ENCODE peak calls at places on chromosome 16, in five cellular contexts. A is A549, F is stomach, B is fibroblast of lung, U is transverse colon. T is an unnamed sample. For H3K9me3, the result is how much of the 10 kb centered on the place peaks cover.

GRCh38 chr16:1642148-1642547 is 30.0 kb downstream of the CRAMP1 start:
- DNase-seq in A (no peak), U (no peak), F (no peak), B (no peak), T (no peak)

GRCh38 chr16:30557950-30558788 is at the start of gene ZNF764:
- DNase-seq in A (peak), U (peak), F (peak), B (peak), T (peak)

GRCh38 chr16:53041196-53041977 is 11.3 kb downstream of the CHD9NB start:
- DNase-seq in F (peak), A (no peak), B (no peak), U (peak), T (peak)

GRCh38 chr16:11650641-11651591 is 17.3 kb upstream of the SNN start:
- DNase-seq in U (no peak), F (no peak), A (no peak), B (no peak), T (no peak)

GRCh38 chr16:3661922-3662321 is 7.4 kb downstream of the DNASE1 start:
- DNase-seq in A (no peak), B (no peak), U (no peak), F (no peak), T (no peak)

GRCh38 chr16:12120982-12121652 is 144.6 kb downstream of the SNX29 start:
- DNase-seq in U (no peak), B (no peak), F (no peak), A (no peak), T (no peak)

GRCh38 chr16:15464401-15465186 is 30.2 kb downstream of the BMERB1 start:
- DNase-seq in F (no peak), A (no peak), B (peak), U (no peak), T (no peak)

GRCh38 chr16:12061336-12062055 is 85.0 kb downstream of the SNX29 start:
- DNase-seq in B (peak), F (no peak), A (no peak), U (no peak), T (no peak)

GRCh38 chr16:25073849-25074248 is 37.7 kb upstream of the LCMT1 start:
- DNase-seq in B (no peak), A (no peak), F (no peak), U (no peak), T (no peak)

GRCh38 chr16:11076259-11077018 is 132.1 kb downstream of the CLEC16A start:
- DNase-seq in B (no peak), U (no peak), F (no peak), A (no peak), T (no peak)

GRCh38 chr16:28053461-28053860 is 10.1 kb downstream of the GSG1L start:
- DNase-seq in A (no peak), U (no peak), B (no peak), F (no peak), T (no peak)

GRCh38 chr16:72126429-72126765 is 32.8 kb downstream of the DHX38 start:
- DNase-seq in F (no peak), U (no peak), A (no peak), B (no peak), T (no peak)

GRCh38 chr16:66720766-66721165 is 24.2 kb upstream of the CMTM4 start:
- DNase-seq in F (no peak), A (no peak), B (peak), U (no peak), T (no peak)

GRCh38 chr16:19116711-19117449 is 3.1 kb downstream of the ITPRIPL2 start:
- DNase-seq in U (no peak), B (peak), F (no peak), A (no peak), T (no peak)

GRCh38 chr16:47676628-47677177 is 215.6 kb downstream of the PHKB start:
- DNase-seq in A (no peak), B (no peak), U (no peak), F (no peak), T (no peak)

DNA sequence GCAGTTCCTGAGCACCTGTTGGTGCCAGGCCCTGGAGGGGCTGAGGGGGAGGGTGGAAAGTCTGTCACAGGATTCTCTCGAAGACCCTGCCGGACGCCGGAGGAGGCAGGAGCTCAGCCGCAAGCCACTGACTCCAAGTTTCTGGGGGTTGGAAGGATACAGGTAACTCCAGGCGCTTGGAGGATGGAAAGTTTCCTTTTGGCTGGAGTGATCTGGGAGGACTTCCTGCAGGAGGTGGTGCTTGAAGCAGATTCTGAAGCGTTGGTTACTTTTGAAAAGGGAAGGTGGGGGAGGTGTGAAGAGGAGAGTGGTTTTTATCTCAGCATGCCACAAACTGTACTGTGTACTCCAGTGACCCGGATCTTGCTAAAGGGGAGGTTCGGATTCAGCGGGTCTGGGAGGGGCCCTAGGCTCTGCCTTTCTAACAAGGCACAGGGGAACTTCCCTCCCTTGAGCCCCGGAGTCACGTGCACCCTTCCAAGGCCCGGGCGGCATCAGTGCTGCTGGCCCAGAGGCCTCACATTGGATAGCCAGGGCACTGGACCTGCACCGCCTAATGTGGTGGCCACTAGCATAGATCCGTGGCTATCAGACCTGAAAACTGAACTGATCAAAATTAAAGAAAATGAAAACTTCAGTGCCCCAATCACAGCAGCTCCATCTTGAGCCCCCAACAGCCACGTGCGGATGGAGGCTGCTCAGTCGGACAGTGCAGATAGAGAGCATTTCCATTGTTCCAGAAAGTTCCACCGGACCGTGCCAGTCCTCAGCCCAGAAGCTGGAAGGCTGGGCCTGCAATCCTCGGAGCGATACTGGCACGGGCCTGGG is 42.2 kb upstream of the GSE1 start:
- DNase-seq in U (peak), F (peak), B (no peak), A (no peak), T (no peak)
- H3K4me3 ChIP-seq in U (no peak), F (no peak), B (no peak), A (no peak), T (no peak)

DNA sequence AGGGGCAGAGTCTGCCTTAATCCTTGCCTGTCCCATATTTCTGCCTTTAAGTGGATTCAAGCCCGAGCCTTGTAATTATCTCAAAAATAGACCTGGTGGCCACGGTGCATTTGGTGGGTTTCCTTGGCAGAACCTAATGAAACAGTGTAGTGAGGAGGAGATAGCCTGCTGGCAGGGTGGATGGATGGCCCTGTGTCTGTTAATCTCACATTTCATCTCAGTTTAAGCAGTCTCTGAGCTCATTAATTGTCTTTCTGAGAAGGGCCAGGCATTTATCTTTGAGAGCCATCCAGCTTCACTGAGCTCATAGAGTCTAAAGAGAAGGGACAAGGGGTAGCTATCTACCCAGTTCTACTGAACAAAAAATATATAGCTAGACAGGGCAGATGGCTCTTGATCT is 364.0 kb upstream of the EEF2KMT start:
- DNase-seq in B (no peak), A (no peak), U (no peak), F (no peak), T (no peak)
- H3K9me3 ChIP-seq in B (under half), A (under half), U (under half), F (under half), T (under half)

DNA sequence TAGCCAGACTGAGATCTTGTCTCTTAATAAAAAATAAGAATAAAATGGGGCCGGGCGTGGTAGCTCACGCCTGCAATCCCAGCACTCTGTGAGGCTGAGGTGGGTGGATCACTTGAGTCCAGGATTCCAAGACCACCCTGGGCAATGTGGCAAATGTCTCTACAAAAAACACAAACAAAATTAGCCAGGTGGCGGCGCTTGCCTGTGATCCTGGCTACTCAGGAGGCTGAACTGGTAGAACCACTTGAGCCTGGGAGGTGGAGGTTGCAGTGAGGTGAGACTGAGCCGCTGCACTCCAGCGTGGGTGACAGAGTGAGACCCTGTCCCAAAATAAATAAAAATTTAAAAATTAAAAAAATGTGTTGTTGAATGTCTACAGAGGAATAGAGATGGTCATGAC is 2.9 kb upstream of the DEF8 start:
- DNase-seq in B (no peak), U (no peak), F (no peak), A (no peak), T (peak)
- TF ChIP-seq CTCF in B (no peak), U (no peak), F (no peak), A (no peak), T (no peak)

DNA sequence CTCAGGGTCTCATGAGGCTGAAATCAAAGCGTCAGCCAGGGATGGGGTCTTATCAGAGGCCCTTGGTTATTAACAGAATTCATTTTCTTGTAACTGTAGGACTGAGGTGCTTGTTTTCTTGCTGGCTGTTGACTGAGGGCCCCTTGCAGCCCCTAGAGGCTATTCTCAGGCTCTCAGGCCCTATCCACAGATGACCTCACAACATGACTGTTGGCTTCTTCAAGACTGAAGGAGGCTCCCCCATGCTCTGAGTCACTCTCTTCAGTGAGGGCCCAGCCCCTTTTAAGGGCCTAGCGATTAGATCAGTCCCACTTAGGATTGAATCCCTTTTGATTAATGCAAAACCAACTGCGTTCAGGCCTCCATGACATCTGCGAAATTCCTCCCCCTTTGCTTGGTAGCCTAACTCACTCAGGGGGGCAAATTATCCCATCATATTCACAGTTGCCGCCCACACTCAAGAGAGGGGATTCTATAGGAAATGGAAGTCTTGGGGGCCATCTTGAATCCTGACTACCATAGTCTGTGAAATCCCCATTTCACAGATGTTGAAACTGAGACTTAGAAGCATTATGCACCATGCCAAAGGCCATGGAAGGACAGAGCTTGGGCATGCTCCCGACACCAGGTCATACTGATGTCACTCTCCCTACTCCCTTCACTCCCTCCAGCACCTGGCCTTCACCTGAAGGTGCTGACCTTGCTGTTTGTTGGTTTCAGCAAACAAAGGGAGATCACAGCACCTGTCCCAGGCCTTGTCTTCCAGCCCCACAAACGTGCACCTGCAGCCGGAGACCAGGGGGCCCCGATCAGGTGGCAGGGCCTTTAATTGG is 592.3 kb downstream of the MAF start:
- DNase-seq in B (no peak), F (no peak), A (no peak), U (no peak), T (no peak)
- H3K4me3 ChIP-seq in B (no peak), F (no peak), A (no peak), U (no peak), T (no peak)

DNA sequence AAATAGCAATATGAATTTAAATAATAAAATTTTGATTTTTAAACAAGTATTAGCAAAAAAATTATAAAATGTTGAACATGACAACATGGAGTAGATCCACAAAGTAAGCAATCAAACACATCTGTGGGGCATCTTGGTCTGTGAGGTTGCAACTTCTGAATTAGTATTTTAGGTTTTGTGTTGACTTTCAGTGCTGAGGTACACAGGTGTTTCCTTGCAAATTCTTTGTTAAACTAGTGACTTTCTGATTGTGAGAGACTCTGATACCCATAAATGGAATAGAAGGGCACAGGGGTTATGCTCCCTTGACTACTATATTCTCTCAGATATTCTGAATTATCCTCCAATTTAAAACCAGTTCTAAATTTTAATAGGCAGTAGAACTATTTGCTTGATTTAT is 841.7 kb downstream of the CDH8 start:
- DNase-seq in B (no peak), A (no peak), U (no peak), F (no peak), T (no peak)
- H3K9me3 ChIP-seq in B (under half), A (under half), U (under half), F (under half), T (under half)

T was measured in Caco-2.